ENCODE peak calls at places on chromosomes 11 and 22, in four cellular contexts. P, V, D and K are unnamed samples.

GRCh38 chr11:119309411-119309810 is 7.5 kb downstream of the MCAM start:
- DNase-seq in P (peak; percentile 27), V (no peak), D (no peak), K (no peak)

GRCh38 chr11:15115686-15116085 is 963 bp downstream of the INSC start:
- DNase-seq in P (no peak), V (no peak), D (no peak), K (no peak)

GRCh38 chr11:121634889-121635288 is 182.1 kb upstream of the SORL1-AS1 start:
- DNase-seq in P (no peak), V (no peak), D (no peak), K (no peak)

GRCh38 chr11:118691926-118692830 is 12.7 kb upstream of the TREH start:
- DNase-seq in P (no peak), V (peak; percentile 64), D (peak; percentile 23), K (no peak)

GRCh38 chr11:81932303-81932702 is 801.4 kb downstream of the FAM181B start:
- DNase-seq in P (no peak), V (no peak), D (no peak), K (no peak)

GRCh38 chr11:79762271-79762935 is 321.6 kb upstream of the TENM4 start:
- DNase-seq in P (no peak), V (no peak), D (no peak), K (no peak)

GRCh38 chr11:93655047-93655446 is 6.4 kb upstream of the CEP295 start:
- DNase-seq in P (no peak), V (no peak), D (no peak), K (peak; percentile 32)

GRCh38 chr11:120183701-120184141 is 27.1 kb upstream of the OAF start:
- DNase-seq in P (no peak), V (no peak), D (no peak), K (no peak)

GRCh38 chr22:23536821-23537345 is 43.2 kb downstream of the IGLL1 start:
- DNase-seq in P (no peak), V (no peak), D (no peak), K (no peak)

GRCh38 chr22:29078036-29078868 is 5.4 kb downstream of the KREMEN1 start:
- DNase-seq in P (no peak), V (no peak), D (no peak), K (no peak)

DNA sequence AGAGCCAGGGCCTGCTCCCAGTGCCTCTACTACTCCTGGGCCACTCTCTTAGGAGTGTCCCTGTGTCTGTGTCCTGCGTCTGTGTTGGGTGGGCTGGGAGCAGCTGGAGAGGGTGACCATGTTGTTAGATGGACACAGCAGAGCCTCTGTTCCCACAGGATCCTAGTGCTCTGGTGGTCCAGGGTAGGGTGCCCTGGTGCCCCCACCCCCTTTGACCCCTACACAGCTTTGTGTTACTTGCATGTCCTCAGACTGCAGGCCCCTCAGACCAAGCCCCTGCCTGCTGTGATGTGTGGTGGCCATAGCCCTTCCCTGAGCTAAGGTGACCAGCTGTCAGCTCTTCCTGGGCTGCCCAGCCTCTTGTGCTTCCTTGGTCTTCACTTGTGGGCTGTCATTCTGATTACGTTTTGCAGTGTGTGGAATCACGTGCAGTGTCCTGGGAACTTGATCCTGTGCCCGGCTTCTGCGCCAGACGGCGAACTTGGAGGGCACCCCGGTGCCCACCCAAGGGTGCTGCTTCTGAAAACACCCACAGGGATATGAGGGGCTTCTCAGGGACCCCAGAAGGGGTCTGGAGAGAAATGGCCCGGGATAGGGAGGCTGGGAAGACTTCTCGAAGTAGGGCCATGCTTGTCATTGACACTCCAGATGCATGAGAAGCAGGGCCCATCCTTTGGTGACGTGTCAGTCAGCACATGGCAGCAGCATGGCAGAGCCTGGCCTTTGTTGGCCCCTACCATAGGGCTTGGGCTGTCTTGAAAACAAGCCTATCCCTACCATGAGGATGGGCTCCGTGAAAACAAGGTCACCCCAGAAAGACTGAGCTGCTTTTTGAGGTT is 1.5 kb downstream of the TANGO2 start:
- DNase-seq in P (no peak), V (no peak), D (no peak), K (no peak)
- H3K4me1 ChIP-seq in P (peaks cover 24% of the 10 kb centered on the region), V (peaks cover 49% of the 10 kb centered on the region), D (peaks cover 14% of the 10 kb centered on the region), K (peaks cover 30% of the 10 kb centered on the region)

GRCh38 chr22:37640591-37641250 is 1.3 kb downstream of the SH3BP1 start:
- DNase-seq in P (no peak), V (no peak), D (peak; percentile 54), K (no peak)

GRCh38 chr22:37639771-37640590 is 512 bp downstream of the SH3BP1 start:
- DNase-seq in P (no peak), V (no peak), D (peak; percentile 47), K (no peak)

GRCh38 chr22:37643225-37643847 is 3.9 kb downstream of the SH3BP1 start:
- DNase-seq in P (no peak), V (peak; percentile 82), D (peak; percentile 93), K (peak; percentile 91)

GRCh38 chr22:37639070-37639760 is at the start of gene SH3BP1:
- DNase-seq in P (peak; percentile 92), V (peak; percentile 62), D (peak; percentile 81), K (peak; percentile 37)

GRCh38 chr22:37641251-37641949 is 1.9 kb downstream of the SH3BP1 start:
- DNase-seq in P (no peak), V (no peak), D (peak; percentile 78), K (no peak)
- H3K4me3 ChIP-seq in P (peak overlapping the region; percentile 64), V (peak overlapping the region; percentile 94), D (peak overlapping the region; percentile 77), K (no peak overlapping the region)

GRCh38 chr11:128517457-128518230 is 69.7 kb downstream of the ETS1 start:
- DNase-seq in P (no peak), V (no peak), D (no peak), K (no peak)
- H3K4me1 ChIP-seq in P (peaks cover 30% of the 10 kb centered on the region), V (peaks cover 25% of the 10 kb centered on the region), D (peaks cover 14% of the 10 kb centered on the region), K (peaks cover 69% of the 10 kb centered on the region)

DNA sequence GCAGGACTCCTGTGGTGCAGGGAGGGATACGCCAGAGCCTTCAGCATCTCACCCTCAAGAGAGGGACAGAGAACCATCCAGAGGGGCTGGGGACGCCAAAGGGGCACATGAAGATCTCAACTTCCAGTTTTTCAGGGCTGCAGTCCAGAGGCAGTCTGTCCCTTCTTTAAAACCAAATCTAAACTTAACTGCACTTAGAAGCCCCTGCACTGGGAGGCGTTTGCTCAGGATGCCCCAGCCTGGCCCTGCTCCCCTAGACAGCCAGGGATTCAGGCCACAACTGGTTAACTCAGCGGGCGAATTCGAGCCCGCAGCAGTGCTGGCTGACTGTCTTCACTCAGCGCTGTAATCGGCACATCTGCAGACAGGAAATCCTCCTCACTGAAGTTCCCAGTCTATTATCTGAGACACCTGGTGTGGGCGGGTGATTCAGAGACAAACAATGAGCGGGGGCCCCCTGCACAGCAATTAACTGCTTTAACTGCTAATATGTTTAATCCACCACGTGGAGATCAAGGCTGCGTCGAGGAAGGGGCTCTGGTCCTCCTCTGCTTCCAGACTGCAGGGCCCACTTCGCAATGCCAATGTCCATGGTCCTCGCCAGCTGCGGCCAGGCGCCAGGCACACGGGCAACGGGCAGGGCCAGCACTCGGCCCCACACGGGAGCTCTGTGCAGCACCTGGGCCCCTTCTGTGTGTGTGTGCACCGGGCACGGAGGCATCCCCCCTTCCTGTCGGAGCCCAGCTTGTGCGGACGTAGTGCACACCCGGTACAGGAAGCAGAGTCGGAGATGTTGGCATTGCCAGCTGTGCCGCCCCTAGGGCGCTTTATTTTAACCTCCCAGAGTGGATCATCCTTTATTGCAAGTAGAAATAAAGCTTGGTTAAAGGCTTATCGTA is 36.9 kb upstream of the GNB1L start:
- DNase-seq in P (peak; percentile 84), V (peak; percentile 45), D (no peak), K (no peak)
- H3K4me3 ChIP-seq in P (peak overlapping the region; percentile 12), V (peak overlapping the region; percentile 71), D (no peak overlapping the region), K (no peak overlapping the region)

GRCh38 chr22:43015677-43016042 is 711 bp upstream of the PACSIN2 start:
- DNase-seq in P (no peak), V (no peak), D (no peak), K (no peak)

GRCh38 chr22:43012390-43012789 is 2.6 kb downstream of the PACSIN2 start:
- DNase-seq in P (no peak), V (no peak), D (no peak), K (no peak)

GRCh38 chr22:43014062-43014875 is 680 bp downstream of the PACSIN2 start:
- DNase-seq in P (peak; percentile 88), V (peak; percentile 41), D (peak; percentile 59), K (peak; percentile 51)

GRCh38 chr22:43014876-43015676 is at the start of gene PACSIN2:
- DNase-seq in P (peak; percentile 100), V (peak; percentile 99), D (peak; percentile 100), K (peak; percentile 99)

GRCh38 chr22:43013355-43014061 is 1.4 kb downstream of the PACSIN2 start:
- DNase-seq in P (no peak), V (no peak), D (no peak), K (peak; percentile 47)
- H3K4me1 ChIP-seq in P (peaks cover 61% of the 10 kb centered on the region), V (peaks cover 9% of the 10 kb centered on the region), D (peaks cover 31% of the 10 kb centered on the region), K (peaks cover 67% of the 10 kb centered on the region)

GRCh38 chr11:83174008-83174407 is 17.1 kb downstream of the PCF11 start:
- DNase-seq in P (no peak), V (no peak), D (no peak), K (no peak)

GRCh38 chr11:83168756-83169155 is 11.8 kb downstream of the PCF11 start:
- DNase-seq in P (no peak), V (no peak), D (no peak), K (no peak)

GRCh38 chr11:83175815-83176214 is 17.7 kb upstream of the ANKRD42 start:
- DNase-seq in P (no peak), V (no peak), D (no peak), K (no peak)

DNA sequence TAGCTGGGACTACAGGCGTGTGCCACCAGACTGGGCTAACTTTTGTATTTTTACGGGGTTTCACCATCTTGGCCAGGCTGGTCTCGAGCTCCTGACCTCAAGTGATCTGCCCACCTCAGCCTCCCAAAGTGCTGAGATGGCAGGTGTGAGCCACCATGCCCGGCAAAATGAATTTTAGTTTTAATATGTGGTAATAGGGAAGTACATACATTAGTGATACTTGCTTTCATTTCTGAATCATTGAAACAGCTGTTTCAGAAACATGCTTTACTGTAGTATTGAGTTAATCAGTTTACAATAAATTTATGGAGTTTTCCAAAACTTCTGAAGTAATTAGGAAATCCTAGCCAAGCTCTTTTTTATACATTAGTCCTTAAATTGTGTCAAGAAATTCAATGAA is 15.6 kb downstream of the PCF11 start:
- DNase-seq in P (no peak), V (no peak), D (no peak), K (no peak)
- H3K4me3 ChIP-seq in P (no peak overlapping the region), V (no peak overlapping the region), D (no peak overlapping the region), K (no peak overlapping the region)

GRCh38 chr11:116390963-116391362 is 381.8 kb downstream of the BUD13 start:
- DNase-seq in P (no peak), V (no peak), D (no peak), K (no peak)

GRCh38 chr11:116396332-116396731 is 376.5 kb downstream of the BUD13 start:
- DNase-seq in P (no peak), V (no peak), D (no peak), K (no peak)

GRCh38 chr11:116397556-116398167 is 375.1 kb downstream of the BUD13 start:
- DNase-seq in P (no peak), V (no peak), D (no peak), K (no peak)

DNA sequence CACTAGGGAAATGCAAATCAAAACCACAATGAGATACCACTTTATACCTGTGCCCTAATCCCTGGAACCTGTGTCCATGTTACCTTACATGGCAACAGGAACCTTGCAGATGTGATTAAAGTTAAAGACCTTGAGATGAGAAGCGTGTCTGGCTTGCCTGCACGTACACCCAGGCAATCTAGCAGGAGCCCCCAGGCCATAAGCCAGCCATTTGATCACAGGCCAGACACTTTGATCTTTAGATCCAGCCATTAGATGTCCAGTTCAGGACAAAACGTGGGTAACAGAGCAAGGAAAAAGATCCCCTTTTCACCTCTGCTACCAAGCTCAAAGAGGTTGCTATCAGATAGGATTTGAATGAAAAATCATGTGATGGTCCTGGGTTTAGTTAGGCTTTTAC is 378.8 kb downstream of the BUD13 start:
- DNase-seq in P (no peak), V (no peak), D (no peak), K (no peak)
- H3K4me1 ChIP-seq in P (no peaks in the 10 kb centered on the region), V (no peaks in the 10 kb centered on the region), D (no peaks in the 10 kb centered on the region), K (no peaks in the 10 kb centered on the region)

GRCh38 chr11:67355023-67355793 is 1.9 kb upstream of the POLD4 start:
- DNase-seq in P (peak; percentile 69), V (no peak), D (no peak), K (no peak)
- H3K4me3 ChIP-seq in P (no peak overlapping the region), V (no peak overlapping the region), D (peak overlapping the region; percentile 6), K (no peak overlapping the region)